ENCODE peak calls at places on chromosomes 12 and 14, in eight cellular contexts. E is naive thymus-derived CD4-positive, alpha-beta T cell; J is effector memory CD4-positive, alpha-beta T cell; F is fibroblast of mammary gland; G is OCI-LY7; U is CD4-positive, alpha-beta memory T cell; I is ovary; A is fibroblast of lung. B is an unnamed sample.

GRCh38 chr12:12126551-12126950 is 55.8 kb downstream of the BCL2L14 start:
- DNase-seq in E (no peak), J (no peak), F (peak), G (no peak), U (no peak), I (no peak), A (no peak), B (no peak)

GRCh38 chr12:117975006-117975405 is 6.2 kb upstream of the KSR2 start:
- DNase-seq in E (no peak), J (no peak), F (no peak), G (no peak), U (no peak), I (no peak), A (no peak), B (no peak)

GRCh38 chr14:87170179-87170578 is 822.8 kb downstream of the GALC start:
- DNase-seq in E (no peak), J (no peak), F (no peak), G (no peak), U (no peak), I (no peak), A (no peak), B (no peak)

GRCh38 chr14:103101964-103102688 is 7.6 kb downstream of the EXOC3L4 start:
- DNase-seq in E (no peak), J (no peak), F (no peak), G (no peak), U (no peak), I (no peak), A (no peak), B (no peak)

GRCh38 chr12:112524676-112525425 is 106.1 kb downstream of the PTPN11 start:
- DNase-seq in E (no peak), J (no peak), F (peak), G (no peak), U (no peak), I (no peak), A (peak), B (no peak)

GRCh38 chr12:93514853-93515252 is 47.5 kb downstream of the MRPL42 start:
- DNase-seq in E (no peak), J (no peak), F (peak), G (no peak), U (no peak), I (no peak), A (peak), B (no peak)

GRCh38 chr12:120267736-120268135 is 2.2 kb upstream of the PXN start:
- DNase-seq in E (no peak), J (no peak), F (no peak), G (no peak), U (no peak), I (no peak), A (no peak), B (no peak)

GRCh38 chr12:105245291-105245690 is 9.3 kb upstream of the APPL2 start:
- DNase-seq in E (no peak), J (no peak), F (no peak), G (no peak), U (no peak), I (no peak), A (no peak), B (no peak)

GRCh38 chr14:99476864-99477263 is 3.8 kb downstream of the SETD3 start:
- DNase-seq in E (no peak), J (no peak), F (peak), G (no peak), U (no peak), I (no peak), A (no peak), B (no peak)

DNA sequence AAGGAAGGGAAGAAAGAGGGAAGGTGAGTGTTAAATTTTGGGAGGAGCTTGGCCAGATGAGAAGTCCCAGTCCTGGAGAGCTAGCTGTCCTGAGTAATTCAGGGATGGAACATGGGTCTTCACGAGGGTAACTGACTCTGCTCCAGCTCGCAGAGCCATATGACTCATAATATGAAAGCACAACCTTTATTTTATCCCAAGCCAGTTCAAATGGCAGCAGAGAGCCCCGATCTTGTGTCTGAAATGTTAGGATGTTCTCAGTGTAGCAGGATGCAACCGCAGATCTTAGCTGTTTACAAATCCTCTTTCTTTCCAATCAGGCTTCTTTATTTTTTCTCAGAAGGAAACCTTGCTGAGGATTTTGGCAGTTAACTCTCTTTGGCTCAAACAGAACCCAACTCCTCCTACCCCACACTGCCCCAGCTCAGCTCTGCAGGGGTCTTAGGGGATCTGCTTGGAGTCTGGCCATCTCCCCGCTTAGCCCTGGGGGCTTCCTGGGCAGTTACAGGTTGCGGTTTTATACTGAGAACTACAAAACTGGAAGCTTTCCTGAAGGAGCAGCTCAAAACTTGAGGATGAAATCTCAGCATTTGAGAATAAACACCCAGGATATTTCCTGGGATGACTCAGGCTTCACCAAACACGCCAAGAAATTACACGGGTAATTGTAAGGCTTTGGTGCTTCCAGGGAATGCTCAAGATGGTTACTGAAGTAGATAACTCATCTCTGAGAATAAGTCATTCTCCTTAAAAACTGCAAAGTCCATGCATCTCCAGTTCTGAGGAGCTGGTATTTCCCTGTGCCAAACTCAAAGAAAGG is 92.5 kb downstream of the VCPKMT start:
- DNase-seq in E (no peak), J (no peak), F (peak), G (no peak), U (no peak), I (no peak), A (peak), B (no peak)
- H3K4me3 ChIP-seq in E (no peak), J (no peak), F (peak), G (no peak), U (no peak), I (peak), A (peak), B (no peak)

GRCh38 chr12:6791931-6792520 is 2.7 kb downstream of the CD4 start:
- DNase-seq in E (no peak), J (no peak), F (no peak), G (no peak), U (no peak), I (no peak), A (no peak), B (peak)
- H3K4me3 ChIP-seq in E (peak), J (peak), F (no peak), G (no peak), U (peak), I (no peak), A (peak), B (peak)

GRCh38 chr12:52041695-52042123 is 9.5 kb upstream of the NR4A1 start:
- DNase-seq in E (peak), J (no peak), F (no peak), G (peak), U (no peak), I (peak), A (peak), B (peak)

GRCh38 chr12:52043386-52044212 is 7.6 kb upstream of the NR4A1 start:
- DNase-seq in E (no peak), J (no peak), F (peak), G (no peak), U (no peak), I (peak), A (no peak), B (no peak)

GRCh38 chr12:52041032-52041431 is 10.2 kb upstream of the NR4A1 start:
- DNase-seq in E (no peak), J (no peak), F (no peak), G (no peak), U (no peak), I (no peak), A (no peak), B (no peak)

GRCh38 chr12:52044284-52044983 is 6.8 kb upstream of the NR4A1 start:
- DNase-seq in E (no peak), J (no peak), F (peak), G (no peak), U (no peak), I (peak), A (peak), B (no peak)

DNA sequence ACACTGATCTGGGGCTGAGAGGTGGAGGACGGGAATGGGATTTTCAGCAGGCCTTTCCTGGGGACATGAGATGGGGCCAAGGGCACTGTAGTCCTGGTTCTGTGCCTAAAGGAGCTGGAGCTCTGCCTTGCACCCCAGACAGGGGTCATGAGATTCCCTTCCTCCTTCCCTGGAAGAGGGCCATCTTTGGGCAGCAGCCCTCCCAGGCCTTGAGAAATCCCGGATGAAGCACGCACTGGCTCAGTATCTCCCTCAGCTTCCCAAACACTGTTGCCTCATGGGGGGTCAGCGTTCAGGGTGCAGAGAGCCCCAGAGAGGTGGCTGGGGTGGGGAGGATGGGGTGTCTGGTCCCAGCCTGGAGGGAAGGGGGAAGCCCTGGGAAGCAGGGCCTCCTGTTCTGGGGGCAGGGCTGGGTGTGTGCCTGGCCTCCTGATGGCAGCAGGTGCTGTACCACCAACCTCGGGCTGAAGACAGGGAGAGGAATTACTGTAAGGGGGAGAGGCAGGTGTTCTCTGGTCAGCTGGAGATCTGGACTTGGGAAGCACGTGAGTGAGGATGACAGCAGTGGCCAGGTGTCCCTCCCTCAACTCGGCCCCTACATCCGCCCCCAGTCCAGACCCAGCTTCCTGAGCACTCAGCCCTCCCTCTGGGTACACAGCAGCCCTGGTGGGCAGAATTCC is 8.4 kb upstream of the NR4A1 start:
- DNase-seq in E (no peak), J (no peak), F (no peak), G (no peak), U (no peak), I (peak), A (no peak), B (no peak)
- H3K4me3 ChIP-seq in E (no peak), J (no peak), F (no peak), G (peak), U (no peak), I (no peak), A (no peak), B (no peak)

GRCh38 chr12:132083731-132084641 is 60.1 kb downstream of the DDX51 start:
- DNase-seq in E (peak), J (peak), F (peak), G (peak), U (peak), I (peak), A (peak), B (peak)
- H3K4me3 ChIP-seq in E (peak), J (peak), F (peak), G (peak), U (peak), I (peak), A (peak), B (peak)

GRCh38 chr14:74936151-74936550 is 13.1 kb upstream of the RPS6KL1 start:
- DNase-seq in E (no peak), J (no peak), F (no peak), G (no peak), U (no peak), I (no peak), A (no peak), B (no peak)
- H3K4me3 ChIP-seq in E (no peak), J (no peak), F (no peak), G (no peak), U (no peak), I (no peak), A (no peak), B (no peak)

DNA sequence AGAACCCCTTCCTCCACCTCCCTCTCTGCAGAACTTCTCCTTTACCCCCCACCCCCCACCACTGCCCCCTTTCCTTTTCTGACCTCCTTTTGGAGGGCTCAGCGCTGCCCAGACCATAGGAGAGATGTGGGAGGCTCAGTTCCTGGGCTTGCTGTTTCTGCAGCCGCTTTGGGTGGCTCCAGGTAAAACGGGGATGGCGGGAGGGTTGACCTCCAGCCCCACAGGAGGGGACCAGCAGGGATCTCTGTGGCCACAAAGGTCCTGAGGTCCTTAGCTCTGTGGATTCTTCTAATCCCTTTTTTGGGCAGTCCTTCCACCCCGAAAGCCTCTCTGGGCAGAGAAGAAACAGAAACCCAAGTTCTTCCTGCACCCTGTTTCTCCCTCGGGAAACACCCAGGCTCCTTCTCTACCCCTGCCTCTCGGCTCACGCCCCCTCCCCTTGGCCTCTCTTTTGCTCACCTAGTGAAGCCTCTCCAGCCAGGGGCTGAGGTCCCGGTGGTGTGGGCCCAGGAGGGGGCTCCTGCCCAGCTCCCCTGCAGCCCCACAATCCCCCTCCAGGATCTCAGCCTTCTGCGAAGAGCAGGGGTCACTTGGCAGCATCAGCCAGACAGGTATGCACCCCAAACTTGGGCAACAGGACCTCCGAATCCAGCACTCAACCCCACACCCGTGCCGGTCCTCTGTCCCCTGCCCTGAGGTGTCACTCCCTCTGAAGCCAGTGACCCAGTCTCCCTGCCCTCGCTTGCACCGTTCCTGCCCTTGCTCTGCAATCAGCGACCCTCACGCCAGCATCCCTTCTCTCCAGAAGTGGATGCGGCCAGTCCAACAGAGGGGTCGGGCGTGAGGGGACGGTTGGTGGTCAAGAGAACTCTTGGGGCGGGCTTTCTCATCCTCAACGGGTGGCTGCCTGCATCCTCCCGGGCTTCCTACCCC is 675 bp downstream of the LAG3 start:
- DNase-seq in E (no peak), J (no peak), F (no peak), G (no peak), U (no peak), I (no peak), A (no peak), B (no peak)
- H3K4me3 ChIP-seq in E (peak), J (peak), F (no peak), G (no peak), U (no peak), I (peak), A (no peak), B (no peak)

B was measured in Jurkat, Clone E6-1.